ENCODE peak calls at places on chromosomes 12 and 14, in four cellular contexts. H is glutamatergic neuron, R is A673, B is MCF 10A. L is an unnamed sample.

GRCh38 chr12:24948816-24949722 is at the start of gene BCAT1:
- DNase-seq in R (peak), B (no peak), H (peak), L (peak)

GRCh38 chr12:109600481-109600880 is 26.9 kb downstream of the MVK start:
- DNase-seq in B (no peak), R (no peak), H (no peak), L (no peak)

GRCh38 chr14:48536318-48536717 is 860.9 kb upstream of the MDGA2 start:
- DNase-seq in B (peak), R (peak), H (peak), L (peak)

GRCh38 chr12:53726946-53727309 is 324 bp downstream of the CALCOCO1 start:
- DNase-seq in H (no peak), R (peak), B (peak), L (peak)

GRCh38 chr12:2803635-2804380 is 8.7 kb upstream of the ITFG2 start:
- DNase-seq in H (no peak), R (no peak), B (no peak), L (no peak)

GRCh38 chr12:23795494-23795893 is 154.0 kb downstream of the SOX5 start:
- DNase-seq in H (no peak), R (no peak), B (no peak), L (no peak)

GRCh38 chr12:92987362-92987761 is 58.3 kb upstream of the EEA1 start:
- DNase-seq in R (peak), H (no peak), B (peak), L (peak)

GRCh38 chr12:103813949-103814348 is 27.1 kb downstream of the NT5DC3 start:
- DNase-seq in R (no peak), H (no peak), B (no peak), L (no peak)

GRCh38 chr14:54700717-54701116 is 133.8 kb downstream of the SAMD4A start:
- DNase-seq in R (no peak), B (no peak), H (no peak), L (no peak)

GRCh38 chr12:12353807-12354206 is 3.1 kb upstream of the BORCS5 start:
- DNase-seq in B (no peak), H (no peak), R (no peak), L (no peak)

GRCh38 chr12:57605308-57606015 is 838 bp downstream of the DTX3 start:
- DNase-seq in B (no peak), H (peak), R (peak), L (peak)

GRCh38 chr12:40068416-40068815 is 37.5 kb downstream of the SLC2A13 start:
- DNase-seq in B (no peak), R (no peak), H (no peak), L (no peak)

GRCh38 chr12:76562158-76562557 is 2.6 kb upstream of the OSBPL8 start:
- DNase-seq in B (no peak), R (no peak), H (no peak), L (no peak)

GRCh38 chr12:60333461-60333860 is 737.6 kb downstream of the SLC16A7 start:
- DNase-seq in B (peak), H (no peak), R (no peak), L (no peak)

GRCh38 chr14:58100735-58101368 is 51.2 kb downstream of the ARMH4 start:
- DNase-seq in B (peak), H (no peak), R (no peak), L (no peak)

GRCh38 chr14:28280530-28280929 is 486.1 kb upstream of the FOXG1 start:
- DNase-seq in H (no peak), R (no peak), B (no peak), L (no peak)

GRCh38 chr12:121364657-121365265 is 12.6 kb upstream of the ANAPC5 start:
- DNase-seq in B (peak), H (no peak), R (no peak), L (no peak)

DNA sequence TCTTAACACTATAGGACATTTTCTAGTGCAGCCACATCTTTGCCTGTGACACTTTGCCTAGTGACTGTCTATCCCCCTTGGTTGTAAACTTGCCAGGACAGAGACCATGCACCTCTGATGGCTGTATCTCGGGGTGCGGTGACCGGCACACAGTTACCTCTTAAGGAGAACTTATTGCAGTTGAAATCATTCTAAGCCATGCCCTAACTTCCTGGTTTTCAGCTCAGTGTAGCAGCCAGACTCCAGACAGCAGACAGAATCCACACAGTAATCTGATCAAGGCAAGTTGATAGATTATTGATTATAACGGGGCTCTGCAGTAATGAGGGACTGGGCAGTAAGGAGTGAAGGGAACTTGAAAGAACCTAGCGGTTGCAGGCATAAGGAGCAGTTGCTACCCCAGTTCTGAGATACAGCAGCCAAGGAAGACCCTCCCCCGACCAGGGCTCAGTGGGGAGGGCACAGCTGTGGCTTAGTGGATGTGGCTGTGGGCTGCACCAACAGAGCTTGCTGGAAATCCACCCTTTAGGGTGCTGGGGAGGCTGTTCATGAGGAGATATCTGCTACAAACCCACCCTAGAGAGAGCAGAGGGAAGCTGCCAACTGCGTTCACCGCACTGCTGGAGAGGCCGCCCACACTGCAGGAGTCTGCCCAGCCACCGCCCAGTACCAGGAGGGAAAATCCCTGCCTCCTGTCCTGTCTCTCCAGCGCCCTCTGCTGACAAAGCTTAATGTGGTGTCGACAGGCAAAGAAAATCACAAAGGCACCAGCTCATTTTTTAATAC is 58.2 kb upstream of the BEGAIN start:
- DNase-seq in B (peak), H (peak), R (peak), L (peak)
- TF ChIP-seq CTCF in B (peak), H (peak), R (peak), L (peak)

GRCh38 chr14:63745858-63746425 is 18.1 kb upstream of the SGPP1 start:
- DNase-seq in B (no peak), R (no peak), H (no peak), L (no peak)
- TF ChIP-seq CTCF in B (no peak), R (no peak), H (no peak), L (no peak)

DNA sequence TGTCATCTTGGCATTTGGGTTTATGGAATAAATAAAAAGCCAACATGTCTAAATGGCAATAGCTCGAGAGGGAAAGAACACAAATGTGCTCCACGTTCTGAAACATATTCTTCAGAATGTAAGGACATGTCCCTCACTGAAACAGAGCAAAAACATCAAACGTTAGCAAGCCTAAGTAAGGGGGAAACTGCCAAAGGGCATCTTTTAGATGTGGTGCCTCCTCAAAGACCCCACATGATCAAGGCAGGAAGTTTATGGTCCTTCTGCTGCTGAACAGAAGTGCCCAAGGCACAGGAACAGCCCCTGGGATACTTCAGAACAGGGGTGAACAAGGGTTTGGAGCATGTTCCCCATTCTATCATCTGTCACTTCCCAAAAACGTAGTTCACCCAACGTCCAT is 227.0 kb downstream of the ANO2 start:
- DNase-seq in H (no peak), B (no peak), R (no peak), L (no peak)
- TF ChIP-seq CTCF in H (no peak), B (no peak), R (no peak), L (no peak)

GRCh38 chr14:32230181-32230580 is 27.1 kb upstream of the RNU6-8 start:
- DNase-seq in B (peak), H (no peak), R (no peak), L (no peak)
- TF ChIP-seq CTCF in B (no peak), H (no peak), R (no peak), L (no peak)

GRCh38 chr12:94793191-94793595 is 142.8 kb upstream of the TMCC3 start:
- DNase-seq in B (no peak), R (no peak), H (peak), L (peak)

GRCh38 chr12:94792690-94793089 is 142.3 kb upstream of the TMCC3 start:
- DNase-seq in B (no peak), R (no peak), H (no peak), L (no peak)

GRCh38 chr12:94798107-94798506 is 147.8 kb upstream of the TMCC3 start:
- DNase-seq in R (no peak), H (no peak), B (no peak), L (no peak)

GRCh38 chr12:94795053-94795452 is 144.7 kb upstream of the TMCC3 start:
- DNase-seq in B (no peak), R (no peak), H (no peak), L (no peak)

GRCh38 chr12:94795520-94795919 is 145.2 kb upstream of the TMCC3 start:
- DNase-seq in R (peak), B (peak), H (no peak), L (no peak)
- TF ChIP-seq CTCF in R (no peak), B (no peak), H (no peak), L (no peak)

GRCh38 chr12:69130064-69130463 is 109.3 kb upstream of the CPSF6 start:
- DNase-seq in R (no peak), B (peak), H (no peak), L (no peak)
- TF ChIP-seq CTCF in R (peak), B (peak), H (no peak), L (no peak)

L was measured in nephron progenitor cell.